ENCODE peak calls at places on chromosomes 12 and 14, in five cellular contexts. J is uterus; W is breast epithelium; N is A549; H is CD4-positive, alpha-beta T cell. Z is an unnamed sample.

GRCh38 chr14:23712287-23712686 is 76.1 kb downstream of the DHRS2 start:
- DNase-seq in H (no peak), W (no peak), N (no peak), J (no peak), Z (no peak)

GRCh38 chr12:129771238-129771637 is 132.6 kb downstream of the TMEM132D start:
- DNase-seq in W (no peak), N (no peak), H (no peak), J (no peak), Z (no peak)

GRCh38 chr14:56569174-56569573 is 10.4 kb upstream of the TMEM260 start:
- DNase-seq in W (no peak), H (no peak), J (no peak), N (no peak), Z (no peak)

GRCh38 chr12:46217686-46218508 is 50.9 kb downstream of the SLC38A1 start:
- DNase-seq in N (no peak), J (no peak), W (no peak), H (peak), Z (no peak)

GRCh38 chr12:99055294-99055693 is 410.2 kb downstream of the APAF1 start:
- DNase-seq in J (no peak), W (no peak), N (no peak), H (no peak), Z (no peak)

GRCh38 chr12:45726594-45727300 is 2.8 kb upstream of the ARID2 start:
- DNase-seq in W (peak), H (no peak), J (peak), N (peak), Z (peak)

GRCh38 chr12:122871851-122872785 is 23.8 kb downstream of the VPS37B start:
- DNase-seq in H (no peak), N (no peak), J (peak), W (peak), Z (no peak)

GRCh38 chr14:95935228-95935822 is 58.7 kb downstream of the TUNAR start:
- DNase-seq in H (no peak), N (no peak), J (no peak), W (no peak), Z (no peak)

GRCh38 chr12:26838888-26839416 is 6.0 kb upstream of the ITPR2 start:
- DNase-seq in J (no peak), N (no peak), W (no peak), H (no peak), Z (no peak)

GRCh38 chr14:52222901-52223300 is 44.6 kb upstream of the PTGDR start:
- DNase-seq in N (no peak), J (no peak), H (no peak), W (no peak), Z (no peak)

GRCh38 chr12:101267111-101267510 is 12.8 kb upstream of the UTP20 start:
- DNase-seq in H (no peak), J (no peak), N (no peak), W (no peak), Z (no peak)

GRCh38 chr12:52244615-52244994 is 11.6 kb downstream of the KRT7 start:
- DNase-seq in W (no peak), J (no peak), N (no peak), H (no peak), Z (no peak)

GRCh38 chr12:93243689-93244513 is 133.8 kb upstream of the NUDT4 start:
- DNase-seq in N (no peak), J (peak), H (no peak), W (peak), Z (no peak)

GRCh38 chr12:107223816-107224215 is 130.5 kb upstream of the CRY1 start:
- DNase-seq in H (no peak), N (no peak), J (no peak), W (no peak), Z (no peak)

GRCh38 chr12:131210506-131211278 is 257.0 kb downstream of the ADGRD1 start:
- DNase-seq in J (no peak), W (no peak), N (no peak), H (no peak), Z (no peak)

GRCh38 chr14:80536456-80536855 is 325.2 kb upstream of the DIO2 start:
- DNase-seq in W (no peak), J (no peak), H (no peak), N (no peak), Z (no peak)

DNA sequence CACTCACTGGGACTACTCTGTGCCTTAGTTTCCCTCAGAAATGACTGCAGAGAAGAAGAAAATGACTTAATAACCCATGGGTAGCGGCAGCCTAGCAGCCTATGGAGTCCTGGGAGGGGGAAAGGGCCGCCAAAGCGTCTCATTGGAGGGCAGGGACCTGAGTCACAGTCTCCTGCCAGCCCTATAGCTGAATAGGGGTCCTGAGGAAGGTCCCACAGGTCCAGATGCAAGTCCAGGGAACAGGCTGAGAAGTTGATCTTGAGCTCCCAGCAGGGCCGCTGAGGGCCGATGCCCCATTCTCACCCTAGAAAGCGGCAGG is 1.4 kb downstream of the HDAC7 start:
- DNase-seq in N (no peak), J (no peak), W (no peak), H (no peak), Z (no peak)
- H3K27ac ChIP-seq in N (peak), J (peak), W (peak), H (peak), Z (peak)

GRCh38 chr12:104672096-104672445 is 215.3 kb downstream of the CHST11 start:
- DNase-seq in N (no peak), J (no peak), H (no peak), W (no peak), Z (no peak)
- H3K27ac ChIP-seq in N (peak), J (peak), H (no peak), W (peak), Z (peak)

GRCh38 chr12:110107369-110108281 is 16.5 kb upstream of the IFT81 start:
- DNase-seq in J (peak), W (peak), H (no peak), N (peak), Z (no peak)
- H3K27ac ChIP-seq in J (peak), W (peak), H (no peak), N (peak), Z (no peak)

GRCh38 chr12:22733756-22734155 is 108.8 kb downstream of the ETNK1 start:
- DNase-seq in W (no peak), J (no peak), N (no peak), H (no peak), Z (no peak)

GRCh38 chr12:22729431-22729830 is 104.5 kb downstream of the ETNK1 start:
- DNase-seq in W (no peak), N (no peak), J (no peak), H (no peak), Z (no peak)

GRCh38 chr12:22728989-22729388 is 104.0 kb downstream of the ETNK1 start:
- DNase-seq in W (no peak), N (no peak), H (no peak), J (no peak), Z (no peak)

GRCh38 chr12:22731231-22731630 is 106.3 kb downstream of the ETNK1 start:
- DNase-seq in H (no peak), W (no peak), N (no peak), J (no peak), Z (no peak)

DNA sequence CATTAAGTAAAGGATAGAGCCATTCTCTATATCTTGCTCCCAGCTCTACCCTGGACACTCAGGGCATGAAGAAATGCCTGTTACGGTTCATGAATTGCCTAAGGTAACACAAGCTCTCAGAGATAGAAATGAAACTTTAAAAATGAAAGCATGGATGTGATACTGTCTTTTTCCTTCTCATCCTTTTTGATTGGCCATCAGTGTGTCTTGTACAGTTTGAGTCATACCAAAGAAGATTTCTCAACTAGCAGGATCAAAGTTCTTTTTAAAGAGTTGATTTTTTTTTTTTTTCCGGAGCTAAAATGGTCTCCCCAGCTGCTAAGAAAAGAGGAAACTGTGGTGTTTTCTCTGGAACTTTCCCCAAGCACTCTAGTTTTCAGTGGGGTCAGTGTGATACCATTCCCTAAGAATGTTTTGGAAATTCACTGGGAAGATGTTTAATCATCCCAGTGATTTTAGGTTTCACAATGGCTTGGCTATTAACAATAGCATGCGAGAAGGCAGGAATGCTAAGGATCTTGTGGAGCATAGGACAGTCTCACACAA is 105.0 kb downstream of the ETNK1 start:
- DNase-seq in J (no peak), N (no peak), W (no peak), H (no peak), Z (no peak)
- H3K27ac ChIP-seq in J (no peak), N (no peak), W (no peak), H (no peak), Z (peak)

DNA sequence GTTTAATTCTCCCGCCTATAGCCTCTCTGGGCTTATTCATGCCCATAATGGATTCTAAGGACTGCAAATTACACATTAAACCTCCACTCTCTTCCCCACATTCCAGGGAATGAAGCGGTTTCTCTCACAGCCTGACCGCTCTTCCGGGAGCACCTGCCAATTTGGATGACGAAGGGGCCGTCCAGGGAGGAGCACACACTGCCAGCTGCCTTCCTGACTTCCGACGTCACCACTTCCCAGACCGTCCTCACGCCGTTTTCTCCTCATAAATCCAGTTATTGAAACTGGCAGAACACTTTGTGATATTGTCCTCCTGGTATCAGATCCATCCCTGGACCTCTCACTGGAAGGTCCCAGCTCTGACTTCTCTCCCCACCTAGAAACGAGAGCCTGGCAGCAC is 87.6 kb downstream of the GCH1 start:
- DNase-seq in J (no peak), N (no peak), H (no peak), W (no peak), Z (no peak)
- H3K27ac ChIP-seq in J (no peak), N (no peak), H (no peak), W (no peak), Z (no peak)

GRCh38 chr12:48764521-48764920 is 24.4 kb downstream of the ADCY6 start:
- DNase-seq in N (no peak), H (no peak), J (no peak), W (no peak), Z (no peak)

GRCh38 chr12:48767521-48767920 is 21.4 kb downstream of the ADCY6 start:
- DNase-seq in N (no peak), J (no peak), W (no peak), H (no peak), Z (no peak)

GRCh38 chr12:48767047-48767446 is 21.8 kb downstream of the ADCY6 start:
- DNase-seq in N (no peak), J (peak), W (no peak), H (no peak), Z (no peak)

GRCh38 chr12:48768147-48768546 is 20.7 kb downstream of the ADCY6 start:
- DNase-seq in J (no peak), H (no peak), N (no peak), W (no peak), Z (no peak)

GRCh38 chr12:48765753-48766162 is 23.1 kb downstream of the ADCY6 start:
- DNase-seq in J (peak), W (no peak), N (no peak), H (no peak), Z (no peak)
- H3K27ac ChIP-seq in J (peak), W (no peak), N (no peak), H (no peak), Z (no peak)

GRCh38 chr12:7129647-7130536 is at the start of gene CLSTN3:
- DNase-seq in W (peak), N (no peak), H (peak), J (peak), Z (peak)

GRCh38 chr12:7127916-7128626 is 618 bp downstream of the RBP5 start:
- DNase-seq in H (no peak), W (no peak), N (no peak), J (no peak), Z (no peak)

GRCh38 chr12:7130791-7131501 is 775 bp downstream of the CLSTN3 start:
- DNase-seq in H (no peak), J (peak), N (no peak), W (peak), Z (peak)

GRCh38 chr12:7130537-7130790 is 293 bp downstream of the CLSTN3 start:
- DNase-seq in J (no peak), N (no peak), H (no peak), W (no peak), Z (no peak)

GRCh38 chr12:7128681-7129593 is at the start of gene RBP5:
- DNase-seq in W (no peak), J (peak), H (no peak), N (no peak), Z (no peak)
- H3K27ac ChIP-seq in W (peak), J (peak), H (peak), N (no peak), Z (no peak)

GRCh38 chr12:48786591-48787544 is 2.0 kb downstream of the ADCY6 start:
- DNase-seq in N (no peak), J (peak), H (no peak), W (no peak), Z (no peak)

GRCh38 chr12:48789858-48790326 is 1.0 kb upstream of the ADCY6 start:
- DNase-seq in H (no peak), N (no peak), J (no peak), W (no peak), Z (no peak)

GRCh38 chr12:48788852-48789775 is at the start of gene ADCY6:
- DNase-seq in W (peak), H (no peak), N (peak), J (peak), Z (peak)

GRCh38 chr12:48788522-48788851 is 402 bp downstream of the ADCY6 start:
- DNase-seq in W (no peak), H (no peak), J (no peak), N (no peak), Z (no peak)

DNA sequence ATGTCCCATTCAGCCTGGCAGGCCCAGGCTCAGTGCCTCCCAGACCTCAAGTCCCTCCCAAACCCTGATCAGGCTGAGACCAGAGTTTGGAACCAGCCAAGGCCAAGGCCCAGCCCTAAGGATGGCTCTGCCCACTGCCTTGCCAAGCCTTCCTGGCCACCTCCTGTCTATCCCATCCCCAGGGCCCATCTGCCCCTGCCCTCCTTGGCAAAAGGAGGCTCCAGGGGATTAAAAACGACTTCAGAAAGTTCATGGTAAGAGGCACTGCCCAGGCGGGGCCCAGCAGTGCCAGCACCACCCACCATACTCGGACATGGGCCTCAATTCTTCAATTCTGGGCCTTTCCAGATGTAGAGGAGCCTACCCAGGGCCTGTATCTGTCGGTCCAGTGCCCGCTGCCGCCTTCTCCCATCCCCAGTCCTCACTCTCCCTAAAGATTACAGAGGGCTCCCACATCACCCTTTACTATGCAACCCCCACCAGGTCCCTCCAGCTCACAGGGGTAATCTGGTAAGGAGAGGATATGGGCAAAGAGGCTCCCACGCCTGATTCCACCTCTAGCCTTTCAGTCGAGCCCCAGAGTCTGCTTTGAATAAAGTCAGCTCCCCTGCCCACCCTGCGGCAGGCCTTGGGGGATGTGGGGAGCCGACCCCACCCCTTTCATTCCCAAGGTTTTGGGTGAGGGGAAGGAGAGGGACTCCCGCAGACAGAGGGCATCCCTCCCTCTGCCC is 933 bp downstream of the ADCY6 start:
- DNase-seq in W (no peak), J (no peak), H (no peak), N (no peak), Z (no peak)
- H3K27ac ChIP-seq in W (peak), J (peak), H (no peak), N (peak), Z (no peak)